ENCODE peak calls at places on chromosomes 7 and 10, in ten cellular contexts. One of them, this sample, is unnamed.

GRCh38 chr7:131653418-131654248 is 97.2 kb upstream of the PODXL start:
- DNase-seq in left ventricle myocardium superior: no peak
- DNase-seq in PC-3: peak
- DNase-seq in hepatic stellate cell: no peak
- DNase-seq in stimulated activated CD4-positive, alpha-beta T cell treated with anti-CD3 and anti-CD28 coated beads, Interleukin-1b, Interleukin-23, amount 100 ng/mL, for 24 hours: no peak
- DNase-seq in kidney tubule cell: peak
- DNase-seq in NCI-H1092: no peak
- DNase-seq in NCI-H510A: no peak
- DNase-seq in MV-4-11: no peak
- DNase-seq in fibroblast of pulmonary artery: no peak
- DNase-seq in this sample: peak

GRCh38 chr10:69650589-69651261 is 20.7 kb downstream of the FAM241B start:
- DNase-seq in left ventricle myocardium superior: no peak
- DNase-seq in PC-3: no peak
- DNase-seq in hepatic stellate cell: no peak
- DNase-seq in stimulated activated CD4-positive, alpha-beta T cell treated with anti-CD3 and anti-CD28 coated beads, Interleukin-1b, Interleukin-23, amount 100 ng/mL, for 24 hours: no peak
- DNase-seq in kidney tubule cell: no peak
- DNase-seq in NCI-H1092: no peak
- DNase-seq in NCI-H510A: no peak
- DNase-seq in MV-4-11: no peak
- DNase-seq in fibroblast of pulmonary artery: no peak
- DNase-seq in this sample: no peak

GRCh38 chr7:30510124-30511074 is 5.8 kb upstream of the GGCT start:
- DNase-seq in left ventricle myocardium superior: no peak
- DNase-seq in PC-3: peak
- DNase-seq in hepatic stellate cell: no peak
- DNase-seq in stimulated activated CD4-positive, alpha-beta T cell treated with anti-CD3 and anti-CD28 coated beads, Interleukin-1b, Interleukin-23, amount 100 ng/mL, for 24 hours: peak
- DNase-seq in kidney tubule cell: peak
- DNase-seq in NCI-H1092: no peak
- DNase-seq in NCI-H510A: no peak
- DNase-seq in MV-4-11: peak
- DNase-seq in fibroblast of pulmonary artery: peak
- DNase-seq in this sample: peak

GRCh38 chr7:4500812-4501211 is 181.3 kb upstream of the FOXK1 start:
- DNase-seq in left ventricle myocardium superior: no peak
- DNase-seq in PC-3: no peak
- DNase-seq in hepatic stellate cell: no peak
- DNase-seq in stimulated activated CD4-positive, alpha-beta T cell treated with anti-CD3 and anti-CD28 coated beads, Interleukin-1b, Interleukin-23, amount 100 ng/mL, for 24 hours: no peak
- DNase-seq in kidney tubule cell: no peak
- DNase-seq in NCI-H1092: no peak
- DNase-seq in NCI-H510A: no peak
- DNase-seq in MV-4-11: no peak
- DNase-seq in fibroblast of pulmonary artery: no peak
- DNase-seq in this sample: no peak

GRCh38 chr10:47277352-47278151 is 22.4 kb upstream of the GDF10 start:
- DNase-seq in left ventricle myocardium superior: no peak
- DNase-seq in PC-3: peak
- DNase-seq in hepatic stellate cell: no peak
- DNase-seq in stimulated activated CD4-positive, alpha-beta T cell treated with anti-CD3 and anti-CD28 coated beads, Interleukin-1b, Interleukin-23, amount 100 ng/mL, for 24 hours: peak
- DNase-seq in kidney tubule cell: no peak
- DNase-seq in NCI-H1092: no peak
- DNase-seq in NCI-H510A: no peak
- DNase-seq in MV-4-11: no peak
- DNase-seq in fibroblast of pulmonary artery: no peak
- DNase-seq in this sample: no peak

GRCh38 chr7:17507717-17508116 is 209.3 kb downstream of the AHR start:
- DNase-seq in left ventricle myocardium superior: no peak
- DNase-seq in PC-3: no peak
- DNase-seq in hepatic stellate cell: no peak
- DNase-seq in stimulated activated CD4-positive, alpha-beta T cell treated with anti-CD3 and anti-CD28 coated beads, Interleukin-1b, Interleukin-23, amount 100 ng/mL, for 24 hours: no peak
- DNase-seq in kidney tubule cell: no peak
- DNase-seq in NCI-H1092: no peak
- DNase-seq in NCI-H510A: no peak
- DNase-seq in MV-4-11: no peak
- DNase-seq in fibroblast of pulmonary artery: no peak
- DNase-seq in this sample: no peak

GRCh38 chr10:122056431-122057094 is 67.6 kb downstream of the TACC2 start:
- DNase-seq in left ventricle myocardium superior: no peak
- DNase-seq in PC-3: peak
- DNase-seq in hepatic stellate cell: no peak
- DNase-seq in stimulated activated CD4-positive, alpha-beta T cell treated with anti-CD3 and anti-CD28 coated beads, Interleukin-1b, Interleukin-23, amount 100 ng/mL, for 24 hours: no peak
- DNase-seq in kidney tubule cell: peak
- DNase-seq in NCI-H1092: no peak
- DNase-seq in NCI-H510A: no peak
- DNase-seq in MV-4-11: no peak
- DNase-seq in fibroblast of pulmonary artery: no peak
- DNase-seq in this sample: no peak

GRCh38 chr7:104415700-104416099 is 87.3 kb downstream of the LHFPL3 start:
- DNase-seq in left ventricle myocardium superior: no peak
- DNase-seq in PC-3: peak
- DNase-seq in hepatic stellate cell: no peak
- DNase-seq in stimulated activated CD4-positive, alpha-beta T cell treated with anti-CD3 and anti-CD28 coated beads, Interleukin-1b, Interleukin-23, amount 100 ng/mL, for 24 hours: no peak
- DNase-seq in kidney tubule cell: no peak
- DNase-seq in NCI-H1092: no peak
- DNase-seq in NCI-H510A: no peak
- DNase-seq in MV-4-11: no peak
- DNase-seq in fibroblast of pulmonary artery: no peak
- DNase-seq in this sample: no peak

GRCh38 chr10:101053516-101053915 is 8.3 kb upstream of the KAZALD1 start:
- DNase-seq in left ventricle myocardium superior: no peak
- DNase-seq in PC-3: peak
- DNase-seq in hepatic stellate cell: peak
- DNase-seq in stimulated activated CD4-positive, alpha-beta T cell treated with anti-CD3 and anti-CD28 coated beads, Interleukin-1b, Interleukin-23, amount 100 ng/mL, for 24 hours: no peak
- DNase-seq in kidney tubule cell: no peak
- DNase-seq in NCI-H1092: no peak
- DNase-seq in NCI-H510A: no peak
- DNase-seq in MV-4-11: no peak
- DNase-seq in fibroblast of pulmonary artery: no peak
- DNase-seq in this sample: no peak

GRCh38 chr7:141478845-141479244 is 72.4 kb upstream of the AGK start:
- DNase-seq in left ventricle myocardium superior: no peak
- DNase-seq in PC-3: no peak
- DNase-seq in hepatic stellate cell: no peak
- DNase-seq in stimulated activated CD4-positive, alpha-beta T cell treated with anti-CD3 and anti-CD28 coated beads, Interleukin-1b, Interleukin-23, amount 100 ng/mL, for 24 hours: no peak
- DNase-seq in kidney tubule cell: no peak
- DNase-seq in NCI-H1092: no peak
- DNase-seq in NCI-H510A: no peak
- DNase-seq in MV-4-11: no peak
- DNase-seq in fibroblast of pulmonary artery: no peak
- DNase-seq in this sample: no peak

GRCh38 chr7:2202361-2202761 is 30.4 kb downstream of the MAD1L1 start:
- DNase-seq in left ventricle myocardium superior: no peak
- DNase-seq in PC-3: no peak
- DNase-seq in hepatic stellate cell: no peak
- DNase-seq in stimulated activated CD4-positive, alpha-beta T cell treated with anti-CD3 and anti-CD28 coated beads, Interleukin-1b, Interleukin-23, amount 100 ng/mL, for 24 hours: no peak
- DNase-seq in kidney tubule cell: no peak
- DNase-seq in NCI-H1092: no peak
- DNase-seq in NCI-H510A: no peak
- DNase-seq in MV-4-11: no peak
- DNase-seq in fibroblast of pulmonary artery: no peak
- DNase-seq in this sample: no peak

GRCh38 chr10:77038412-77038806 is 599.2 kb downstream of the KCNMA1 start:
- DNase-seq in left ventricle myocardium superior: no peak
- DNase-seq in PC-3: no peak
- DNase-seq in hepatic stellate cell: no peak
- DNase-seq in stimulated activated CD4-positive, alpha-beta T cell treated with anti-CD3 and anti-CD28 coated beads, Interleukin-1b, Interleukin-23, amount 100 ng/mL, for 24 hours: no peak
- DNase-seq in kidney tubule cell: no peak
- DNase-seq in NCI-H1092: no peak
- DNase-seq in NCI-H510A: no peak
- DNase-seq in MV-4-11: no peak
- DNase-seq in fibroblast of pulmonary artery: peak
- DNase-seq in this sample: no peak

GRCh38 chr7:12524794-12525386 is 45.6 kb upstream of the SCIN start:
- DNase-seq in left ventricle myocardium superior: no peak
- DNase-seq in PC-3: peak
- DNase-seq in hepatic stellate cell: peak
- DNase-seq in stimulated activated CD4-positive, alpha-beta T cell treated with anti-CD3 and anti-CD28 coated beads, Interleukin-1b, Interleukin-23, amount 100 ng/mL, for 24 hours: no peak
- DNase-seq in kidney tubule cell: peak
- DNase-seq in NCI-H1092: peak
- DNase-seq in NCI-H510A: peak
- DNase-seq in MV-4-11: peak
- DNase-seq in fibroblast of pulmonary artery: peak
- DNase-seq in this sample: peak

GRCh38 chr10:35225204-35225603 is 98.6 kb downstream of the CREM start:
- DNase-seq in left ventricle myocardium superior: no peak
- DNase-seq in PC-3: peak
- DNase-seq in hepatic stellate cell: no peak
- DNase-seq in stimulated activated CD4-positive, alpha-beta T cell treated with anti-CD3 and anti-CD28 coated beads, Interleukin-1b, Interleukin-23, amount 100 ng/mL, for 24 hours: no peak
- DNase-seq in kidney tubule cell: no peak
- DNase-seq in NCI-H1092: no peak
- DNase-seq in NCI-H510A: no peak
- DNase-seq in MV-4-11: peak
- DNase-seq in fibroblast of pulmonary artery: peak
- DNase-seq in this sample: peak

GRCh38 chr10:24463683-24464426 is 254.9 kb downstream of the KIAA1217 start:
- DNase-seq in left ventricle myocardium superior: no peak
- DNase-seq in PC-3: peak
- DNase-seq in hepatic stellate cell: peak
- DNase-seq in stimulated activated CD4-positive, alpha-beta T cell treated with anti-CD3 and anti-CD28 coated beads, Interleukin-1b, Interleukin-23, amount 100 ng/mL, for 24 hours: no peak
- DNase-seq in kidney tubule cell: peak
- DNase-seq in NCI-H1092: no peak
- DNase-seq in NCI-H510A: no peak
- DNase-seq in MV-4-11: peak
- DNase-seq in fibroblast of pulmonary artery: peak
- DNase-seq in this sample: peak

GRCh38 chr7:21939136-21939857 is 6.4 kb downstream of the CDCA7L start:
- DNase-seq in left ventricle myocardium superior: no peak
- DNase-seq in PC-3: peak
- DNase-seq in hepatic stellate cell: no peak
- DNase-seq in stimulated activated CD4-positive, alpha-beta T cell treated with anti-CD3 and anti-CD28 coated beads, Interleukin-1b, Interleukin-23, amount 100 ng/mL, for 24 hours: peak
- DNase-seq in kidney tubule cell: peak
- DNase-seq in NCI-H1092: peak
- DNase-seq in NCI-H510A: no peak
- DNase-seq in MV-4-11: no peak
- DNase-seq in fibroblast of pulmonary artery: peak
- DNase-seq in this sample: peak

GRCh38 chr7:70619130-70619529 is 512.8 kb upstream of the GALNT17 start:
- DNase-seq in left ventricle myocardium superior: no peak
- DNase-seq in PC-3: no peak
- DNase-seq in hepatic stellate cell: no peak
- DNase-seq in stimulated activated CD4-positive, alpha-beta T cell treated with anti-CD3 and anti-CD28 coated beads, Interleukin-1b, Interleukin-23, amount 100 ng/mL, for 24 hours: no peak
- DNase-seq in kidney tubule cell: no peak
- DNase-seq in NCI-H1092: peak
- DNase-seq in NCI-H510A: no peak
- DNase-seq in MV-4-11: no peak
- DNase-seq in fibroblast of pulmonary artery: no peak
- DNase-seq in this sample: no peak

GRCh38 chr10:80187465-80188409 is 17.6 kb downstream of the ANXA11 start:
- DNase-seq in left ventricle myocardium superior: no peak
- DNase-seq in PC-3: peak
- DNase-seq in hepatic stellate cell: no peak
- DNase-seq in stimulated activated CD4-positive, alpha-beta T cell treated with anti-CD3 and anti-CD28 coated beads, Interleukin-1b, Interleukin-23, amount 100 ng/mL, for 24 hours: peak
- DNase-seq in kidney tubule cell: no peak
- DNase-seq in NCI-H1092: no peak
- DNase-seq in NCI-H510A: peak
- DNase-seq in MV-4-11: peak
- DNase-seq in fibroblast of pulmonary artery: no peak
- DNase-seq in this sample: no peak

GRCh38 chr10:124554085-124554858 is 92.6 kb downstream of the LHPP start:
- DNase-seq in left ventricle myocardium superior: no peak
- DNase-seq in PC-3: no peak
- DNase-seq in hepatic stellate cell: no peak
- DNase-seq in stimulated activated CD4-positive, alpha-beta T cell treated with anti-CD3 and anti-CD28 coated beads, Interleukin-1b, Interleukin-23, amount 100 ng/mL, for 24 hours: no peak
- DNase-seq in kidney tubule cell: no peak
- DNase-seq in NCI-H1092: no peak
- DNase-seq in NCI-H510A: no peak
- DNase-seq in MV-4-11: no peak
- DNase-seq in fibroblast of pulmonary artery: no peak
- DNase-seq in this sample: no peak

GRCh38 chr7:46811529-46811928 is 770.4 kb downstream of the TNS3 start:
- DNase-seq in left ventricle myocardium superior: peak
- DNase-seq in PC-3: peak
- DNase-seq in hepatic stellate cell: peak
- DNase-seq in stimulated activated CD4-positive, alpha-beta T cell treated with anti-CD3 and anti-CD28 coated beads, Interleukin-1b, Interleukin-23, amount 100 ng/mL, for 24 hours: no peak
- DNase-seq in kidney tubule cell: peak
- DNase-seq in NCI-H1092: no peak
- DNase-seq in NCI-H510A: no peak
- DNase-seq in MV-4-11: no peak
- DNase-seq in fibroblast of pulmonary artery: peak
- DNase-seq in this sample: no peak

GRCh38 chr10:67861750-67862460 is 22.6 kb upstream of the SIRT1 start:
- DNase-seq in left ventricle myocardium superior: no peak
- DNase-seq in PC-3: no peak
- DNase-seq in hepatic stellate cell: no peak
- DNase-seq in stimulated activated CD4-positive, alpha-beta T cell treated with anti-CD3 and anti-CD28 coated beads, Interleukin-1b, Interleukin-23, amount 100 ng/mL, for 24 hours: no peak
- DNase-seq in kidney tubule cell: no peak
- DNase-seq in NCI-H1092: no peak
- DNase-seq in NCI-H510A: no peak
- DNase-seq in MV-4-11: peak
- DNase-seq in fibroblast of pulmonary artery: no peak
- DNase-seq in this sample: no peak

GRCh38 chr10:4546500-4546899 is 279.5 kb upstream of the AKR1E2 start:
- DNase-seq in left ventricle myocardium superior: no peak
- DNase-seq in PC-3: peak
- DNase-seq in hepatic stellate cell: no peak
- DNase-seq in stimulated activated CD4-positive, alpha-beta T cell treated with anti-CD3 and anti-CD28 coated beads, Interleukin-1b, Interleukin-23, amount 100 ng/mL, for 24 hours: peak
- DNase-seq in kidney tubule cell: peak
- DNase-seq in NCI-H1092: no peak
- DNase-seq in NCI-H510A: no peak
- DNase-seq in MV-4-11: peak
- DNase-seq in fibroblast of pulmonary artery: no peak
- DNase-seq in this sample: no peak

GRCh38 chr10:132062641-132063390 is 2.9 kb upstream of the JAKMIP3 start:
- DNase-seq in left ventricle myocardium superior: no peak
- DNase-seq in PC-3: no peak
- DNase-seq in hepatic stellate cell: no peak
- DNase-seq in stimulated activated CD4-positive, alpha-beta T cell treated with anti-CD3 and anti-CD28 coated beads, Interleukin-1b, Interleukin-23, amount 100 ng/mL, for 24 hours: no peak
- DNase-seq in kidney tubule cell: no peak
- DNase-seq in NCI-H1092: no peak
- DNase-seq in NCI-H510A: no peak
- DNase-seq in MV-4-11: no peak
- DNase-seq in fibroblast of pulmonary artery: no peak
- DNase-seq in this sample: no peak

GRCh38 chr7:151244156-151244870 is 4.2 kb downstream of the SMARCD3 start:
- DNase-seq in left ventricle myocardium superior: peak
- DNase-seq in PC-3: peak
- DNase-seq in hepatic stellate cell: peak
- DNase-seq in stimulated activated CD4-positive, alpha-beta T cell treated with anti-CD3 and anti-CD28 coated beads, Interleukin-1b, Interleukin-23, amount 100 ng/mL, for 24 hours: peak
- DNase-seq in kidney tubule cell: peak
- DNase-seq in NCI-H1092: peak
- DNase-seq in NCI-H510A: no peak
- DNase-seq in MV-4-11: peak
- DNase-seq in fibroblast of pulmonary artery: peak
- DNase-seq in this sample: peak

GRCh38 chr10:71587941-71588573 is 131.5 kb downstream of the C10orf105 start:
- DNase-seq in left ventricle myocardium superior: no peak
- DNase-seq in PC-3: no peak
- DNase-seq in hepatic stellate cell: no peak
- DNase-seq in stimulated activated CD4-positive, alpha-beta T cell treated with anti-CD3 and anti-CD28 coated beads, Interleukin-1b, Interleukin-23, amount 100 ng/mL, for 24 hours: no peak
- DNase-seq in kidney tubule cell: no peak
- DNase-seq in NCI-H1092: no peak
- DNase-seq in NCI-H510A: no peak
- DNase-seq in MV-4-11: no peak
- DNase-seq in fibroblast of pulmonary artery: no peak
- DNase-seq in this sample: no peak

GRCh38 chr7:158343526-158343925 is 244.1 kb downstream of the PTPRN2 start:
- DNase-seq in left ventricle myocardium superior: no peak
- DNase-seq in PC-3: no peak
- DNase-seq in hepatic stellate cell: no peak
- DNase-seq in stimulated activated CD4-positive, alpha-beta T cell treated with anti-CD3 and anti-CD28 coated beads, Interleukin-1b, Interleukin-23, amount 100 ng/mL, for 24 hours: no peak
- DNase-seq in kidney tubule cell: no peak
- DNase-seq in NCI-H1092: no peak
- DNase-seq in NCI-H510A: no peak
- DNase-seq in MV-4-11: no peak
- DNase-seq in fibroblast of pulmonary artery: no peak
- DNase-seq in this sample: no peak

This sample was measured in dermis blood vessel endothelial cell.